ENCODE peak calls at places on chromosome 4, in eight cellular contexts. B is activated CD8-positive, alpha-beta T cell treated with anti-CD3 and anti-CD28 coated beads for 36 hours; E is EH; H is left cardiac atrium; Y is NCI-H460; J is AG10803; T is activated CD4-positive, CD25-positive, alpha-beta regulatory T cell; P is stimulated activated CD4-positive, alpha-beta T cell treated with anti-CD3 and anti-CD28 coated beads, Interleukin-4, amount 100 ng/mL, for 48 hours. N is an unnamed sample.

GRCh38 chr4:30863031-30863430 is 142.9 kb downstream of the PCDH7 start:
- DNase-seq in J (peak), P (no peak), Y (no peak), H (no peak), B (no peak), E (no peak), T (no peak), N (no peak)

GRCh38 chr4:78776031-78776728 is at the start of gene BMP2K:
- DNase-seq in T (peak), J (peak), P (peak), E (peak), B (peak), Y (peak), H (peak), N (peak)

GRCh38 chr4:1960170-1960825 is 48.5 kb downstream of the NELFA start:
- DNase-seq in P (no peak), T (no peak), H (no peak), E (peak), J (peak), Y (no peak), B (no peak), N (peak)

GRCh38 chr4:152258804-152259708 is 276.8 kb downstream of the FBXW7 start:
- DNase-seq in B (no peak), P (no peak), J (peak), E (peak), Y (no peak), T (no peak), H (no peak), N (peak)

GRCh38 chr4:150002561-150002960 is 75.7 kb upstream of the DCLK2 start:
- DNase-seq in J (no peak), H (no peak), Y (no peak), P (no peak), B (no peak), E (peak), T (no peak), N (no peak)

GRCh38 chr4:83850435-83850834 is 314.5 kb downstream of the GPAT3 start:
- DNase-seq in Y (no peak), B (no peak), J (peak), T (no peak), P (no peak), H (no peak), E (peak), N (peak)

GRCh38 chr4:155430895-155431467 is 54.2 kb upstream of the MAP9 start:
- DNase-seq in E (no peak), P (no peak), J (no peak), B (no peak), Y (no peak), H (no peak), T (no peak), N (no peak)

GRCh38 chr4:90357117-90357710 is 230.0 kb downstream of the CCSER1 start:
- DNase-seq in Y (peak), J (peak), P (no peak), T (no peak), E (peak), B (no peak), H (no peak), N (peak)

N was measured in AG08395.